ENCODE peak calls at places on chromosomes 6 and 20, in six cellular contexts. One of them, this sample, is unnamed.
A peak's percentile ranks its signal among the peaks of the same experiment; 100 is the strongest.

GRCh38 chr6:1678966-1679690 is 69.4 kb downstream of the FOXC1 start:
- DNase-seq in PC-3: no peak
- DNase-seq in endothelial cell of umbilical vein: no peak
- DNase-seq in HCT116: no peak
- DNase-seq in neural progenitor cell: no peak
- DNase-seq in hepatocyte: no peak
- DNase-seq in this sample: no peak

GRCh38 chr6:159609813-159610212 is 83.2 kb downstream of the SOD2 start:
- DNase-seq in endothelial cell of umbilical vein: no peak
- DNase-seq in hepatocyte: no peak
- DNase-seq in HCT116: no peak
- DNase-seq in neural progenitor cell: no peak
- DNase-seq in PC-3: no peak
- DNase-seq in this sample: no peak

GRCh38 chr20:47487175-47487917 is 14.3 kb upstream of the NCOA3 start:
- DNase-seq in neural progenitor cell: no peak
- DNase-seq in HCT116: no peak
- DNase-seq in hepatocyte: no peak
- DNase-seq in endothelial cell of umbilical vein: peak; percentile 8
- DNase-seq in PC-3: no peak
- DNase-seq in this sample: no peak

GRCh38 chr6:120569689-120570088 is 764.6 kb downstream of the TBC1D32 start:
- DNase-seq in neural progenitor cell: no peak
- DNase-seq in PC-3: no peak
- DNase-seq in HCT116: no peak
- DNase-seq in endothelial cell of umbilical vein: no peak
- DNase-seq in hepatocyte: no peak
- DNase-seq in this sample: no peak

GRCh38 chr6:126546771-126547170 is 206.9 kb downstream of the CENPW start:
- DNase-seq in neural progenitor cell: no peak
- DNase-seq in HCT116: no peak
- DNase-seq in PC-3: peak; percentile 10
- DNase-seq in endothelial cell of umbilical vein: no peak
- DNase-seq in hepatocyte: no peak
- DNase-seq in this sample: no peak

GRCh38 chr20:34370062-34370461 is 7.0 kb downstream of the ITCH start:
- DNase-seq in PC-3: no peak
- DNase-seq in HCT116: no peak
- DNase-seq in endothelial cell of umbilical vein: no peak
- DNase-seq in hepatocyte: no peak
- DNase-seq in neural progenitor cell: no peak
- DNase-seq in this sample: no peak

GRCh38 chr6:7328159-7328713 is 15.2 kb upstream of the SSR1 start:
- DNase-seq in neural progenitor cell: no peak
- DNase-seq in hepatocyte: no peak
- DNase-seq in HCT116: no peak
- DNase-seq in PC-3: no peak
- DNase-seq in endothelial cell of umbilical vein: no peak
- DNase-seq in this sample: no peak

GRCh38 chr6:20092071-20092566 is 120.2 kb downstream of the MBOAT1 start:
- DNase-seq in endothelial cell of umbilical vein: peak; percentile 65
- DNase-seq in HCT116: peak; percentile 57
- DNase-seq in hepatocyte: peak; percentile 46
- DNase-seq in neural progenitor cell: peak; percentile 58
- DNase-seq in PC-3: peak; percentile 73
- DNase-seq in this sample: peak; percentile 9

GRCh38 chr6:43263314-43264178 is 20.3 kb downstream of the TTBK1 start:
- DNase-seq in PC-3: peak; percentile 77
- DNase-seq in endothelial cell of umbilical vein: peak; percentile 48
- DNase-seq in HCT116: peak; percentile 51
- DNase-seq in hepatocyte: peak; percentile 90
- DNase-seq in neural progenitor cell: peak; percentile 86
- DNase-seq in this sample: peak; percentile 70

GRCh38 chr20:20435453-20435852 is 67.5 kb downstream of the INSM1 start:
- DNase-seq in endothelial cell of umbilical vein: no peak
- DNase-seq in HCT116: no peak
- DNase-seq in PC-3: peak; percentile 17
- DNase-seq in neural progenitor cell: peak; percentile 39
- DNase-seq in hepatocyte: no peak
- DNase-seq in this sample: no peak

GRCh38 chr6:137927777-137928218 is 60.7 kb downstream of the TNFAIP3 start:
- DNase-seq in HCT116: no peak
- DNase-seq in PC-3: no peak
- DNase-seq in endothelial cell of umbilical vein: peak; percentile 52
- DNase-seq in neural progenitor cell: no peak
- DNase-seq in hepatocyte: no peak
- DNase-seq in this sample: peak; percentile 96

GRCh38 chr6:28940294-28940858 is 16.6 kb upstream of the TRIM27 start:
- DNase-seq in PC-3: peak; percentile 71
- DNase-seq in HCT116: no peak
- DNase-seq in neural progenitor cell: peak; percentile 70
- DNase-seq in hepatocyte: peak; percentile 63
- DNase-seq in endothelial cell of umbilical vein: no peak
- DNase-seq in this sample: no peak

GRCh38 chr6:72522735-72523141 is 99.1 kb upstream of the KCNQ5 start:
- DNase-seq in PC-3: peak; percentile 10
- DNase-seq in hepatocyte: peak; percentile 8
- DNase-seq in HCT116: no peak
- DNase-seq in endothelial cell of umbilical vein: no peak
- DNase-seq in neural progenitor cell: peak; percentile 67
- DNase-seq in this sample: peak; percentile 18

GRCh38 chr6:14382381-14383236 is 265.0 kb downstream of the CD83 start:
- DNase-seq in neural progenitor cell: peak; percentile 51
- DNase-seq in HCT116: no peak
- DNase-seq in PC-3: no peak
- DNase-seq in endothelial cell of umbilical vein: no peak
- DNase-seq in hepatocyte: no peak
- DNase-seq in this sample: peak; percentile 89

GRCh38 chr6:48069280-48069679 is 41.7 kb downstream of the PTCHD4 start:
- DNase-seq in hepatocyte: peak; percentile 8
- DNase-seq in endothelial cell of umbilical vein: no peak
- DNase-seq in neural progenitor cell: peak; percentile 44
- DNase-seq in PC-3: no peak
- DNase-seq in HCT116: no peak
- DNase-seq in this sample: no peak

GRCh38 chr6:33905081-33905609 is 101.3 kb upstream of the MLN start:
- DNase-seq in HCT116: no peak
- DNase-seq in hepatocyte: no peak
- DNase-seq in endothelial cell of umbilical vein: no peak
- DNase-seq in PC-3: no peak
- DNase-seq in neural progenitor cell: no peak
- DNase-seq in this sample: peak; percentile 40

GRCh38 chr6:95318137-95318536 is 259.2 kb upstream of the MANEA start:
- DNase-seq in neural progenitor cell: no peak
- DNase-seq in HCT116: no peak
- DNase-seq in endothelial cell of umbilical vein: no peak
- DNase-seq in hepatocyte: no peak
- DNase-seq in PC-3: no peak
- DNase-seq in this sample: no peak

GRCh38 chr6:84625510-84625909 is 138.9 kb downstream of the TBX18 start:
- DNase-seq in PC-3: no peak
- DNase-seq in endothelial cell of umbilical vein: no peak
- DNase-seq in neural progenitor cell: no peak
- DNase-seq in HCT116: no peak
- DNase-seq in hepatocyte: no peak
- DNase-seq in this sample: no peak

GRCh38 chr6:21595265-21595950 is 1.9 kb downstream of the SOX4 start:
- DNase-seq in HCT116: no peak
- DNase-seq in neural progenitor cell: peak; percentile 41
- DNase-seq in PC-3: peak; percentile 41
- DNase-seq in endothelial cell of umbilical vein: no peak
- DNase-seq in hepatocyte: peak; percentile 44
- DNase-seq in this sample: peak; percentile 49

GRCh38 chr6:21597243-21597682 is 3.7 kb downstream of the SOX4 start:
- DNase-seq in endothelial cell of umbilical vein: no peak
- DNase-seq in PC-3: no peak
- DNase-seq in HCT116: no peak
- DNase-seq in hepatocyte: no peak
- DNase-seq in neural progenitor cell: no peak
- DNase-seq in this sample: no peak

GRCh38 chr6:21595951-21596378 is 2.4 kb downstream of the SOX4 start:
- DNase-seq in endothelial cell of umbilical vein: no peak
- DNase-seq in PC-3: no peak
- DNase-seq in neural progenitor cell: peak; percentile 43
- DNase-seq in hepatocyte: no peak
- DNase-seq in HCT116: no peak
- DNase-seq in this sample: no peak

GRCh38 chr6:21597706-21598273 is 4.2 kb downstream of the SOX4 start:
- DNase-seq in hepatocyte: no peak
- DNase-seq in endothelial cell of umbilical vein: no peak
- DNase-seq in HCT116: no peak
- DNase-seq in neural progenitor cell: no peak
- DNase-seq in PC-3: peak; percentile 32
- DNase-seq in this sample: no peak

GRCh38 chr6:21596379-21597242 is 3.1 kb downstream of the SOX4 start:
- DNase-seq in PC-3: peak; percentile 66
- DNase-seq in hepatocyte: peak; percentile 57
- DNase-seq in endothelial cell of umbilical vein: peak; percentile 71
- DNase-seq in neural progenitor cell: peak; percentile 71
- DNase-seq in HCT116: no peak
- DNase-seq in this sample: peak; percentile 93
- H3K27me3 ChIP-seq in PC-3: no peaks in the 10 kb centered on the region
- H3K27me3 ChIP-seq in hepatocyte: no peaks in the 10 kb centered on the region
- H3K27me3 ChIP-seq in endothelial cell of umbilical vein: no peaks in the 10 kb centered on the region
- H3K27me3 ChIP-seq in neural progenitor cell: no peaks in the 10 kb centered on the region
- H3K27me3 ChIP-seq in HCT116: no peaks in the 10 kb centered on the region
- H3K27me3 ChIP-seq in this sample: no peaks in the 10 kb centered on the region

GRCh38 chr6:153131037-153131981 is at the start of gene RGS17:
- DNase-seq in PC-3: peak; percentile 49
- DNase-seq in hepatocyte: peak; percentile 84
- DNase-seq in HCT116: no peak
- DNase-seq in neural progenitor cell: peak; percentile 94
- DNase-seq in endothelial cell of umbilical vein: peak; percentile 57
- DNase-seq in this sample: no peak

GRCh38 chr6:153126218-153126617 is 4.9 kb downstream of the RGS17 start:
- DNase-seq in PC-3: no peak
- DNase-seq in endothelial cell of umbilical vein: no peak
- DNase-seq in neural progenitor cell: no peak
- DNase-seq in hepatocyte: no peak
- DNase-seq in HCT116: no peak
- DNase-seq in this sample: no peak

GRCh38 chr6:153130515-153131036 is 506 bp downstream of the RGS17 start:
- DNase-seq in endothelial cell of umbilical vein: no peak
- DNase-seq in hepatocyte: peak; percentile 28
- DNase-seq in neural progenitor cell: no peak
- DNase-seq in HCT116: no peak
- DNase-seq in PC-3: no peak
- DNase-seq in this sample: no peak

GRCh38 chr6:153125032-153125431 is 6.0 kb downstream of the RGS17 start:
- DNase-seq in neural progenitor cell: no peak
- DNase-seq in endothelial cell of umbilical vein: no peak
- DNase-seq in HCT116: no peak
- DNase-seq in hepatocyte: no peak
- DNase-seq in PC-3: peak; percentile 47
- DNase-seq in this sample: no peak

DNA sequence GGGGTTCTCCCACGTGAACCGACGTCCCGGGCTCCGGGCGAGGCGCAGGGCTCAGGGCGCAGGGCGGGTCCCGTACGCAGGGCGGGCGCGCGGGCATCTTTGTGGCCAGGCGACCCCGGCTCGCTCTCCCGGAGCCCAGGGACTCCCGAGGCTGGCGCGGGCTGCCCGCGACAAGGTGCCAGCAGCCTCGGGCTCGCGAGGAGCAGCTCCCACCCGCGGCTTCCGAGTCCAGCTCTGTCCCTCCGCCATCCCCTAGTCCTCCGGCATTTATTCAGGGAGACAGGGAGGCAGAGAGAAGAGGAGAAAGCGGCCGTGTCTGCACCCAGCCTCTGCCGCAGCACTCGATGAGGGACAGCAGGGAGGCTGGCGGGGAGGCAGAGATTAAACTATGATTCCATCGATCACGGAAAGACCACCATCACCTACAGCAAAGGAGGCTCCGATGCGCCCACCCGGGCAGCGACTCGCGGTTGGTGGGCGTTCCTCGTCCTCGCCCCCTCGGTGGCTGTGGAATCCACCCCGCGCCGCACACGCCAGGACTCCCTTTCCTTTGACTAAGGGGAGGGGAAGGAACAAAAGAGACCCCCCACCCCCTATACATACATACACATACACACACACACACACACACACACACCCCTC is 1.1 kb downstream of the RGS17 start:
- DNase-seq in PC-3: no peak
- DNase-seq in HCT116: no peak
- DNase-seq in endothelial cell of umbilical vein: peak; percentile 13
- DNase-seq in hepatocyte: peak; percentile 15
- DNase-seq in neural progenitor cell: peak; percentile 52
- DNase-seq in this sample: no peak
- TF ChIP-seq EZH2 in PC-3: no peak
- TF ChIP-seq EZH2 in HCT116: no peak
- TF ChIP-seq EZH2 in endothelial cell of umbilical vein: no peak
- TF ChIP-seq EZH2 in hepatocyte: no peak
- TF ChIP-seq EZH2 in neural progenitor cell: peak; percentile 26
- TF ChIP-seq EZH2 in this sample: no peak

GRCh38 chr20:8162610-8163009 is 30.5 kb downstream of the PLCB1 start:
- DNase-seq in HCT116: no peak
- DNase-seq in endothelial cell of umbilical vein: no peak
- DNase-seq in PC-3: no peak
- DNase-seq in hepatocyte: no peak
- DNase-seq in neural progenitor cell: no peak
- DNase-seq in this sample: no peak

GRCh38 chr20:8166730-8167129 is 34.7 kb downstream of the PLCB1 start:
- DNase-seq in HCT116: no peak
- DNase-seq in PC-3: no peak
- DNase-seq in endothelial cell of umbilical vein: no peak
- DNase-seq in hepatocyte: no peak
- DNase-seq in neural progenitor cell: no peak
- DNase-seq in this sample: no peak

GRCh38 chr20:8156603-8157079 is 24.6 kb downstream of the PLCB1 start:
- DNase-seq in neural progenitor cell: no peak
- DNase-seq in hepatocyte: peak; percentile 8
- DNase-seq in PC-3: peak; percentile 80
- DNase-seq in endothelial cell of umbilical vein: peak; percentile 64
- DNase-seq in HCT116: peak; percentile 31
- DNase-seq in this sample: peak; percentile 43

GRCh38 chr20:8163543-8163942 is 31.5 kb downstream of the PLCB1 start:
- DNase-seq in neural progenitor cell: no peak
- DNase-seq in endothelial cell of umbilical vein: no peak
- DNase-seq in hepatocyte: no peak
- DNase-seq in PC-3: no peak
- DNase-seq in HCT116: no peak
- DNase-seq in this sample: no peak

GRCh38 chr20:8161262-8162071 is 29.4 kb downstream of the PLCB1 start:
- DNase-seq in endothelial cell of umbilical vein: peak; percentile 59
- DNase-seq in HCT116: no peak
- DNase-seq in hepatocyte: no peak
- DNase-seq in PC-3: peak; percentile 6
- DNase-seq in neural progenitor cell: no peak
- DNase-seq in this sample: no peak
- H3K4me2 ChIP-seq in endothelial cell of umbilical vein: peak overlapping the region; percentile 40
- H3K4me2 ChIP-seq in HCT116: no peak overlapping the region
- H3K4me2 ChIP-seq in hepatocyte: no peak overlapping the region
- H3K4me2 ChIP-seq in PC-3: no peak overlapping the region
- H3K4me2 ChIP-seq in neural progenitor cell: no peak overlapping the region
- H3K4me2 ChIP-seq in this sample: no peak overlapping the region

DNA sequence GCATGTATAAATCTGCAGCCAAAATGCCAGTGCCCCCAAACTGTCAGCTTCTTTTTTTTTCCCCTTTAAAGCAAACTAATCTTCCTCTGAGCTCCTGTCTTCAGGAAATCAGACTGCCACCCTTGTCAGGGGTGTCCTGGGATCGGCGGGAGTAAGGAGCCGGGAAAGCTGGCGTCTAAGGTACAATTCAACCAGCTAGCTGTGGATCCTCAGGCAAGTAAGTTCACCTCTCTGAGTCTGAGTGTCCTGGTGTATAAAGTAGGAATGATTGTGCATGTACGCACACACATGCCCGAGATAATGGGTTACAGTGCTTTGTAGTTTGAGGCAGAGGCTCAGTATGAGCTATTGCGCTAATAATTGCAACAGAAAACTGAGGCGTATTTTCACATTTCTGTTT is 98.3 kb downstream of the ANKRD60 start:
- DNase-seq in endothelial cell of umbilical vein: no peak
- DNase-seq in HCT116: no peak
- DNase-seq in PC-3: no peak
- DNase-seq in neural progenitor cell: no peak
- DNase-seq in hepatocyte: no peak
- DNase-seq in this sample: no peak
- H3K27me3 ChIP-seq in endothelial cell of umbilical vein: peaks cover 37% of the 10 kb centered on the region
- H3K27me3 ChIP-seq in HCT116: peaks cover 74% of the 10 kb centered on the region
- H3K27me3 ChIP-seq in PC-3: no peaks in the 10 kb centered on the region
- H3K27me3 ChIP-seq in neural progenitor cell: peaks cover 3% of the 10 kb centered on the region
- H3K27me3 ChIP-seq in hepatocyte: peaks cover 12% of the 10 kb centered on the region
- H3K27me3 ChIP-seq in this sample: peaks cover 50% of the 10 kb centered on the region

This sample was measured in DND-41.